ENCODE peak calls at places on chromosomes 6 and 20, in seven cellular contexts. One of them, this sample, is unnamed.

GRCh38 chr6:15690451-15690961 is 27.7 kb upstream of the DTNBP1 start:
- DNase-seq in NCI-H1930: no peak
- DNase-seq in SW 1271: no peak
- DNase-seq in heart left ventricle: no peak
- DNase-seq in lower leg skin: no peak
- DNase-seq in hepatic stellate cell: no peak
- DNase-seq in upper lobe of right lung: no peak
- DNase-seq in this sample: no peak

GRCh38 chr6:79420054-79420453 is 117.2 kb downstream of the LCA5 start:
- DNase-seq in NCI-H1930: no peak
- DNase-seq in SW 1271: no peak
- DNase-seq in heart left ventricle: no peak
- DNase-seq in lower leg skin: no peak
- DNase-seq in hepatic stellate cell: no peak
- DNase-seq in upper lobe of right lung: no peak
- DNase-seq in this sample: no peak

GRCh38 chr20:59044295-59044694 is 1.7 kb upstream of the PRELID3B start:
- DNase-seq in NCI-H1930: no peak
- DNase-seq in SW 1271: no peak
- DNase-seq in heart left ventricle: no peak
- DNase-seq in lower leg skin: no peak
- DNase-seq in hepatic stellate cell: no peak
- DNase-seq in upper lobe of right lung: no peak
- DNase-seq in this sample: no peak

GRCh38 chr6:117498159-117498558 is 15.7 kb downstream of the DCBLD1 start:
- DNase-seq in NCI-H1930: no peak
- DNase-seq in SW 1271: peak
- DNase-seq in heart left ventricle: no peak
- DNase-seq in lower leg skin: no peak
- DNase-seq in hepatic stellate cell: no peak
- DNase-seq in upper lobe of right lung: no peak
- DNase-seq in this sample: no peak

GRCh38 chr6:5671162-5671561 is 335.6 kb downstream of the NRN1 start:
- DNase-seq in NCI-H1930: no peak
- DNase-seq in SW 1271: no peak
- DNase-seq in heart left ventricle: no peak
- DNase-seq in lower leg skin: no peak
- DNase-seq in hepatic stellate cell: no peak
- DNase-seq in upper lobe of right lung: no peak
- DNase-seq in this sample: no peak

GRCh38 chr20:58546756-58547526 is 31.7 kb upstream of the APCDD1L start:
- DNase-seq in NCI-H1930: no peak
- DNase-seq in SW 1271: no peak
- DNase-seq in heart left ventricle: no peak
- DNase-seq in lower leg skin: peak
- DNase-seq in hepatic stellate cell: no peak
- DNase-seq in upper lobe of right lung: no peak
- DNase-seq in this sample: no peak

GRCh38 chr6:170075659-170076223 is 215.1 kb downstream of the DLL1 start:
- DNase-seq in NCI-H1930: no peak
- DNase-seq in SW 1271: no peak
- DNase-seq in heart left ventricle: no peak
- DNase-seq in lower leg skin: peak
- DNase-seq in hepatic stellate cell: no peak
- DNase-seq in upper lobe of right lung: no peak
- DNase-seq in this sample: no peak

GRCh38 chr6:142088858-142089216 is 43.9 kb upstream of the GJE1 start:
- DNase-seq in NCI-H1930: no peak
- DNase-seq in SW 1271: no peak
- DNase-seq in heart left ventricle: no peak
- DNase-seq in lower leg skin: no peak
- DNase-seq in hepatic stellate cell: peak
- DNase-seq in upper lobe of right lung: peak
- DNase-seq in this sample: no peak

GRCh38 chr6:86331265-86331840 is 606.0 kb upstream of the HTR1E start:
- DNase-seq in NCI-H1930: no peak
- DNase-seq in SW 1271: no peak
- DNase-seq in heart left ventricle: no peak
- DNase-seq in lower leg skin: no peak
- DNase-seq in hepatic stellate cell: no peak
- DNase-seq in upper lobe of right lung: no peak
- DNase-seq in this sample: no peak

GRCh38 chr6:31969712-31970603 is 2.0 kb downstream of the DXO start:
- DNase-seq in NCI-H1930: no peak
- DNase-seq in SW 1271: no peak
- DNase-seq in heart left ventricle: no peak
- DNase-seq in lower leg skin: no peak
- DNase-seq in hepatic stellate cell: peak
- DNase-seq in upper lobe of right lung: no peak
- DNase-seq in this sample: no peak

GRCh38 chr6:116963972-116964371 is 86.9 kb downstream of the RFX6 start:
- DNase-seq in NCI-H1930: no peak
- DNase-seq in SW 1271: no peak
- DNase-seq in heart left ventricle: no peak
- DNase-seq in lower leg skin: no peak
- DNase-seq in hepatic stellate cell: no peak
- DNase-seq in upper lobe of right lung: no peak
- DNase-seq in this sample: no peak

This sample was measured in SW480.